ENCODE peak calls at places on chromosomes 11 and 22, in six cellular contexts. X is ovary, P is body of pancreas, G is endothelial cell of umbilical vein, C is adrenal gland, D is A549. T is an unnamed sample.

GRCh38 chr11:20026629-20027545 is 133.4 kb downstream of the DBX1 start:
- DNase-seq in X (peak), P (peak), G (no peak), C (no peak), D (no peak), T (no peak)

GRCh38 chr11:12802418-12803085 is 128.3 kb downstream of the TEAD1 start:
- DNase-seq in X (peak), P (peak), G (peak), C (peak), D (peak), T (no peak)

GRCh38 chr22:21450858-21451331 is 16.3 kb upstream of the TMEM191C start:
- DNase-seq in X (no peak), P (no peak), G (no peak), C (no peak), D (no peak), T (peak)

GRCh38 chr11:97201743-97202612 is 812.2 kb downstream of the JRKL start:
- DNase-seq in X (no peak), P (no peak), G (no peak), C (no peak), D (no peak), T (no peak)

GRCh38 chr22:25497269-25497668 is 67.2 kb upstream of the GRK3 start:
- DNase-seq in X (no peak), P (no peak), G (peak), C (no peak), D (no peak), T (no peak)

GRCh38 chr11:34585870-34586654 is 34.8 kb upstream of the EHF start:
- DNase-seq in X (no peak), P (no peak), G (peak), C (no peak), D (peak), T (no peak)

GRCh38 chr11:1639102-1639620 is 9.6 kb downstream of the KRTAP5-5 start:
- DNase-seq in X (no peak), P (no peak), G (peak), C (peak), D (no peak), T (no peak)

GRCh38 chr11:86608251-86608799 is 64.1 kb downstream of the ME3 start:
- DNase-seq in X (peak), P (peak), G (peak), C (peak), D (peak), T (peak)

GRCh38 chr22:21791635-21792625 is 56.3 kb upstream of the YPEL1 start:
- DNase-seq in X (no peak), P (no peak), G (no peak), C (no peak), D (no peak), T (no peak)

GRCh38 chr11:45984192-45984591 is 61.7 kb downstream of the LARGE2 start:
- DNase-seq in X (no peak), P (no peak), G (no peak), C (no peak), D (no peak), T (no peak)

GRCh38 chr11:68214173-68215086 is 1.3 kb upstream of the KMT5B start:
- DNase-seq in X (peak), P (peak), G (peak), C (peak), D (no peak), T (peak)

GRCh38 chr22:25970348-25970995 is 198.8 kb upstream of the SEZ6L start:
- DNase-seq in X (no peak), P (no peak), G (no peak), C (no peak), D (no peak), T (no peak)

GRCh38 chr22:48748113-48748859 is 1079.4 kb downstream of the BRD1 start:
- DNase-seq in X (no peak), P (no peak), G (no peak), C (no peak), D (no peak), T (peak)

GRCh38 chr22:45978275-45978713 is 1.3 kb upstream of the WNT7B start:
- DNase-seq in X (no peak), P (no peak), G (no peak), C (no peak), D (no peak), T (no peak)

GRCh38 chr11:9565822-9566560 is 7.5 kb upstream of the WEE1 start:
- DNase-seq in X (peak), P (peak), G (peak), C (peak), D (peak), T (no peak)

GRCh38 chr22:23565288-23565941 is 14.7 kb downstream of the IGLL1 start:
- DNase-seq in X (no peak), P (no peak), G (no peak), C (no peak), D (no peak), T (no peak)

GRCh38 chr22:41908409-41909289 is 6.2 kb downstream of the SHISA8 start:
- DNase-seq in X (peak), P (no peak), G (no peak), C (no peak), D (no peak), T (no peak)

GRCh38 chr11:111339758-111340388 is 39.2 kb downstream of the POU2AF1 start:
- DNase-seq in X (no peak), P (no peak), G (no peak), C (no peak), D (no peak), T (no peak)

GRCh38 chr11:11553595-11553994 is 68.2 kb downstream of the GALNT18 start:
- DNase-seq in X (no peak), P (peak), G (no peak), C (peak), D (no peak), T (peak)

GRCh38 chr11:75165721-75166120 is 14.8 kb downstream of the SLCO2B1 start:
- DNase-seq in X (no peak), P (no peak), G (no peak), C (no peak), D (no peak), T (no peak)

GRCh38 chr11:66339163-66339675 is 3.0 kb upstream of the RIN1 start:
- DNase-seq in X (no peak), P (no peak), G (no peak), C (peak), D (no peak), T (no peak)

GRCh38 chr11:99670268-99670667 is 649.5 kb downstream of the CNTN5 start:
- DNase-seq in X (no peak), P (no peak), G (no peak), C (no peak), D (no peak), T (no peak)

GRCh38 chr22:49350441-49351121 is 477.1 kb downstream of the BRD1 start:
- DNase-seq in X (no peak), P (no peak), G (no peak), C (no peak), D (no peak), T (no peak)

DNA sequence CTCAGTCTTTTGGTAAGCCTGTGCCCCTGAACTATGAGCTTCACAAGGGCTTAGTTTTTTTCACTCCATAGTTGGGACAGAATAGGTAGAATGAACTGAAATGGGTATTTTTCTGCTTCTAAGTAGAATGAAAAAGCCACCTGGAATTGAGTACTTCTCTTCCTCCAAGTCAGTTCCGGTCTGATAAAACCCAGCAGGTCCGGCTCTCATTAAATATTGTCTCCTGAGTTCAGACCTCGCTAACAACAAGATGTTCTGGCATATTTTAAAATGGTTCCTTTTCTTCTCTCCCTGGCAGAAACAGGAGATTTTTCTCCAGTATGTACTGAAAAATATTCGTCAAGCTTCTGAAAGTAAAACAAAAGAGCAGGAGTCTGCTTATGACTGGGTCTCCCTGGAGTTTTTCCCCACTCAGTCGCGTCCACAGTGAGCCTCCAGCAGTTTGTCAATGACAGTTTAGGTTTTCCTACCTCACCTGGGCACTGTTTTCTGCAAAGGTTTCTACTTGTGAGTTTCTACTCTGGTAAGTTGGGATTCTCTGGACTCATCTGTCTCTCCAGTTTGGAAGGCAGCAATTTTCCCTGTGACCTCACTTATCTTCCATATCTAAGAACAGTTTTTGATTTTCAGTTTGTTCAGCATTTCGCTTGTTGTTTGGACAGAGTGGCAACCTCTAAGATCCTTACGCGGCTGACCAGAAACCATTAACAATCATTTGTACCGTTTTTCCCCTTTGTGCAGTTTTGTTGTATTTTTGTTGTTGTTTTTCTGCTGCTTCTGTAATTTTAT is 868.0 kb downstream of the METTL15 start:
- DNase-seq in X (no peak), P (no peak), G (no peak), C (no peak), D (no peak), T (no peak)
- H3K27ac ChIP-seq in X (no peak), P (peak), G (no peak), C (no peak), D (peak), T (no peak)

DNA sequence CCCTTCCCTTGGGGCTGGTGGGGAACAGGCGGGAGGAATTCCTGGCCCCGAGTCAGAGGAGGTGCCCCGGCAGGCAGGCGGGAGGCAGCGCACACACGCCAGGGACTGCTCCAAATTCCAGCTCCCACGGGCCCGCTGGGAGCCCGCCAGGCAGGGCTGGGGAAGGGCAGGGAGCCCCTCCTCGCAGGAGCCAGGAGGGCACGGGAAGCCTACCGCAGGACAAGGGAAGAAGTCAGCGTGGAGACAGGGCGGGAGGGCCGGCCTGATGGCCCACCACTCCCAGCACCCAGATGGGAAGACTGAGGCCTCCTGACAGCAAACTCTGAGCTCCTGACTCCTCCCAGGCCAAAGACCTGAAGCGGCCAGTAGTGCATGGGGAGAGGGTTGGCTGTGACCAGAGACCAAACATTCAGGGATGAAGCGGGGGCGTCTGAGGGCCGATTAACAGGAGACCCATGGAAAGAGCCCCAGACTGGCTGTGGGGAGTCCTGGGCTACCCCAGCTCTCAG is 22.4 kb downstream of the RPL3 start:
- DNase-seq in X (no peak), P (peak), G (no peak), C (no peak), D (no peak), T (no peak)
- H3K27ac ChIP-seq in X (peak), P (peak), G (no peak), C (no peak), D (peak), T (peak)

GRCh38 chr22:44046485-44047141 is 22.5 kb downstream of the PARVB start:
- DNase-seq in X (no peak), P (no peak), G (no peak), C (no peak), D (no peak), T (peak)

GRCh38 chr22:44051961-44052360 is 27.9 kb downstream of the PARVB start:
- DNase-seq in X (no peak), P (no peak), G (no peak), C (no peak), D (no peak), T (no peak)

GRCh38 chr22:44050766-44051747 is 27.0 kb downstream of the PARVB start:
- DNase-seq in X (no peak), P (no peak), G (peak), C (no peak), D (no peak), T (no peak)

GRCh38 chr22:44047891-44048301 is 23.8 kb downstream of the PARVB start:
- DNase-seq in X (no peak), P (no peak), G (no peak), C (no peak), D (no peak), T (no peak)

DNA sequence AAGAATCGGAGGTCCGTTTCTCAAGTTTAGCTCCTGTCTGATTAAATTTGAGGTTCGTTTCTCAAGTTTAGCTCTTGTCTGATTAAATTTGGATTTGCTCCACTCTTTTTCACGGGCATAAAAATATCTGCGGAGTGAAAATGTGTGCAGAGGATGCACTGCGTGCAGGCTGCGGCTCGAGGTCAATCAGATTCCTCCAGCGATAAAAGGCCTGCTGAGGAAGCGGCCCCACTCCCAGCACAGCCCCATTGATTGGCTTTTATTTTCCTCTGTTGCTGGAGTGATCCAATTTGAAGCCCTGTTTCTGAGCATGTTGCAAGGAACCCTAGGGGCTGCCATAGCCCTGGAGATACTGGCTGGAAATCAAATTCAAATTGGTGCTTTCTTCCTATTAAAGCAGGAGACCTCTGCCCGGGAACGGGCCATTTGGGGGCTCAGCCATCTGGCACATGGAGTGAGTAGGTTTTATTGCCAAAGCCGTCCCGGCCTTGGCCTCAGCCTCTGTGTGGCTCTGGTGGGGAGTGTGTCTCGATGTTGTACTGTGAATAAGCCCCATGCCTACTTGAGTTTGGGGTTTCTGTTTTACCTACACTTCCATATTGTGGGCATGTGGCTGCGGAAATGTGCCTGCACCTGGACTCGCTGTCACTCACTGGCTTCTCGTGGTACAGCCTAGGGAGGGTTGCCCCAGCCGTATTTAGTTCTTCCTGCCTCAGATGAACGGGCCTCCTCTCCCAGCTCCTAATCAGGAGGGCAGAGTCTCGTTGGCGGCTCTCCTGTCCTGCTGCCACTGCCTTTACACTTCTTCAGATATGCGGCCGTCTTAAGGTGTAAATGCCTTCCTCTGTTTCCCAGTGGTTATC is 25.5 kb downstream of the PARVB start:
- DNase-seq in X (peak), P (no peak), G (peak), C (peak), D (no peak), T (peak)
- H3K27ac ChIP-seq in X (no peak), P (no peak), G (peak), C (no peak), D (no peak), T (peak)

DNA sequence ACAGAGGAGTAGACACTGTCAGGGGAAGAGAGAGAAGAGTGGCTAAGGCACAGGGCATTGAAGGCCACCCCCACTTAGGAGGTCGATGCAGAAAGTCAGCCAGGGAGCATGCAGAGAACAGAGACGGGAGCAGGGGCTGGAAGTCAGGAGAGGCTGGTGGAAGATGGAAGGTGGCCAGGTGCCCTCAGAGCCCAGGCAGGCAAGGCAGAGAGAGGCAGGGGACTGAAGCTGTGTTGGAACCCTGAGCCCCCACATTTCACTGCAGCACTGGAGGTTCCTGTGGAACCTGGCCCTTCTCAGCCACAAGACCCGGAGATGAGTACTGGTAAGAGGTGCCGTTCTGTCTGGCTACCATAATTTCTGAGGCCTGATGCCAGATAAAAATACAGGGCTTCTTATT is 238.3 kb upstream of the NCAM1 start:
- DNase-seq in X (no peak), P (no peak), G (no peak), C (no peak), D (no peak), T (no peak)
- H3K27ac ChIP-seq in X (no peak), P (no peak), G (no peak), C (no peak), D (no peak), T (no peak)

DNA sequence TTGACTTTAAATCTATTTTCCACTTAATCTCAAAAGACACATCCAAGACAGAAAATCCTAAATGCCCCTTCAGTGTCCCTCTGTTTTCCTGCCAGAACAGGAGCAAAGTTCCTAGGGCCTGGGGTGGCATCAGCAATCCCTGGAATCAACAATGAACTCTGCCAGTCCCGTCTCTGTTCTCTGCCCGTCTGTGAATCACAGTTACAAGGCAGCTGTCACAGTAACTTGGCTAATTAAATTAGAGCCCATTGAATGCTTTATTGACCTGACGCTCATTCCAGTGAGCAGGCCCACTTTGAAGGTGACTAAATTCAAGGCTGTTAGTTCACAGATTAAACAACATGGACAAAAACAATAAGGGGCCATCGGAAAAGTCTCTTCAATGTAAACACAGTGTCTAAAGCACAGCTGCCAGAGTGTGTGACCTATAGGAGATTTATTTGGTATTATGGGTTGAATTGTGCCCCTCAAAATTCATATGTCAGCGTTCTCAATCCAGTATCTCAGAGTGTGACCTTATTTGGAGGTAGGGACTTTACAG is 17.7 kb upstream of the TMPRSS5 start:
- DNase-seq in X (no peak), P (no peak), G (no peak), C (no peak), D (no peak), T (no peak)
- H3K27ac ChIP-seq in X (no peak), P (no peak), G (no peak), C (no peak), D (no peak), T (no peak)

GRCh38 chr22:33737662-33738061 is 182.6 kb downstream of the LARGE1 start:
- DNase-seq in X (no peak), P (no peak), G (no peak), C (no peak), D (no peak), T (no peak)

DNA sequence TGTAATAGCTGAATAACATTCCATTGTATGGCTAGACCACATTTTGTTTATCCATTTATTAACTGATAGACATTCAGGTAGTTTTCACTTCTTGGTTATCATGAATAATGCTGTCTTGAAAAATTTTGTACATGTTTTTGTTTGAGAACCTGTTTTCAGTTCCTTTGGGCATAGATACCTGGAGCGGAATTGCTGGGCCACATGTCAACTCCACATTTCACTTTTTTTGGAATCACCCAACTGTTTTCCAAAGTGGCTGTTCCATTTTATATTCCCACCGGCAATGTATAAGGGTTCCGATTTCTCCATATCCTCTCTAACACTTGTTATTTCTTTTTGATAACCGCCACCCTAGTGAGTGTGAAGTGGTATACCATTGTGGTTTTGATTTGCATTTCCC is 184.3 kb downstream of the LARGE1 start:
- DNase-seq in X (no peak), P (no peak), G (no peak), C (no peak), D (no peak), T (no peak)
- H3K27ac ChIP-seq in X (no peak), P (no peak), G (no peak), C (no peak), D (no peak), T (no peak)

GRCh38 chr22:28783786-28784671 is 11.5 kb downstream of the CCDC117 start:
- DNase-seq in X (no peak), P (no peak), G (peak), C (no peak), D (no peak), T (no peak)

GRCh38 chr22:28774378-28774777 is 1.9 kb downstream of the CCDC117 start:
- DNase-seq in X (no peak), P (no peak), G (no peak), C (no peak), D (no peak), T (no peak)

GRCh38 chr22:28779833-28780232 is 7.3 kb downstream of the CCDC117 start:
- DNase-seq in X (no peak), P (no peak), G (no peak), C (no peak), D (no peak), T (no peak)

DNA sequence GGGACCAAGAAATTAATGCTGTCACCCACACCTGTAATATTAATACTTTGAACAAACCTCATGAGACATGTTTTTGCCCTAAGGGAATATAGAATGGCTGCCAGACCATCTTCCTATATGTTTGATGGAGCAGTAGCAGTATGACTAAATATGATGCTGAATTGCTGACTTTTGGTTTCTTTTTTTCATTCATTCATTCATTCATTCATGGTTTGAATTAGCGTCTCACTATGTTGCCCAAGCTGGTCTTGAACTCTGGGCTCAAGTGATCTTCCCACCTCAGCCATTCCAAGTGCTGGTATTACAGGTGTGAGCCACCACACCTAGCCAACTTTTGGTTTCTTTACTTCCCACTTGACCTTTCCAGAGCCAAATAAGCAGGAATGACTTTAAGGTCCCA is 7.8 kb downstream of the CCDC117 start:
- DNase-seq in X (no peak), P (no peak), G (no peak), C (no peak), D (no peak), T (no peak)
- H3K27ac ChIP-seq in X (no peak), P (no peak), G (no peak), C (no peak), D (no peak), T (no peak)